ENCODE peak calls at places on chromosomes 16 and 17, in eight cellular contexts. M is HEK293T, B is AG04449, Z is progenitor cell of endocrine pancreas, T is AG10803, R is T-helper 2 cell, V is endodermal cell, E is cardiac fibroblast. Q is an unnamed sample.

GRCh38 chr17:29572691-29573557 is 4.4 kb downstream of the TP53I13 start:
- DNase-seq in V (peak), B (no peak), Z (peak), R (peak), M (no peak), E (peak), T (peak), Q (no peak)

GRCh38 chr16:963913-964695 is 6.7 kb downstream of the LMF1 start:
- DNase-seq in E (no peak), Z (no peak), M (no peak), T (no peak), B (no peak), V (no peak), R (peak), Q (peak)

GRCh38 chr16:81850197-81850944 is 71.3 kb downstream of the PLCG2 start:
- DNase-seq in R (no peak), V (no peak), M (no peak), E (no peak), T (no peak), Z (no peak), B (no peak), Q (no peak)

GRCh38 chr17:76132574-76133338 is 8.3 kb downstream of the FOXJ1 start:
- DNase-seq in B (no peak), Z (peak), R (no peak), E (no peak), M (no peak), T (no peak), V (peak), Q (no peak)

GRCh38 chr16:4936181-4936990 is 562 bp downstream of the PPL start:
- DNase-seq in B (no peak), Z (peak), M (no peak), R (no peak), V (peak), T (no peak), E (no peak), Q (no peak)

GRCh38 chr16:71542377-71542776 is 16.2 kb downstream of the CHST4 start:
- DNase-seq in Z (peak), T (peak), R (peak), M (peak), B (no peak), V (peak), E (peak), Q (no peak)

GRCh38 chr17:83173997-83174858 is 94.8 kb downstream of the METRNL start:
- DNase-seq in V (peak), E (peak), M (no peak), Z (no peak), T (peak), R (no peak), B (no peak), Q (no peak)

GRCh38 chr17:4365628-4366311 is 705 bp downstream of the UBE2G1 start:
- DNase-seq in V (peak), Z (peak), E (no peak), R (no peak), T (no peak), B (no peak), M (peak), Q (no peak)

GRCh38 chr17:36124879-36125824 is 21.5 kb downstream of the CCL4 start:
- DNase-seq in T (no peak), Z (no peak), B (no peak), R (no peak), M (no peak), V (peak), E (no peak), Q (no peak)

GRCh38 chr16:75322706-75323105 is 71.3 kb upstream of the BCAR1 start:
- DNase-seq in R (no peak), E (peak), M (no peak), B (no peak), V (no peak), Z (no peak), T (peak), Q (no peak)

GRCh38 chr17:74520790-74521480 is 10.3 kb downstream of the CD300LB start:
- DNase-seq in E (no peak), Z (no peak), M (peak), T (no peak), V (no peak), B (no peak), R (no peak), Q (no peak)

GRCh38 chr17:53150101-53150698 is 672.5 kb upstream of the KIF2B start:
- DNase-seq in R (no peak), B (no peak), T (no peak), M (no peak), E (no peak), Z (no peak), V (peak), Q (no peak)

GRCh38 chr16:66508261-66508913 is 41.5 kb downstream of the TK2 start:
- DNase-seq in M (no peak), R (no peak), Z (no peak), V (no peak), T (no peak), B (no peak), E (peak), Q (no peak)

GRCh38 chr17:14205380-14205779 is 31.3 kb downstream of the CDRT15 start:
- DNase-seq in E (no peak), Z (no peak), T (no peak), R (no peak), B (no peak), V (no peak), M (no peak), Q (no peak)

GRCh38 chr16:13143551-13143950 is 242.2 kb downstream of the SHISA9 start:
- DNase-seq in B (no peak), E (no peak), V (no peak), T (no peak), Z (no peak), M (no peak), R (no peak), Q (no peak)

GRCh38 chr17:16446338-16446983 is 31.1 kb downstream of the TRPV2 start:
- DNase-seq in M (no peak), V (peak), Z (no peak), B (no peak), R (no peak), T (no peak), E (no peak), Q (no peak)

GRCh38 chr17:68704897-68705296 is 103.7 kb upstream of the FAM20A start:
- DNase-seq in B (peak), R (no peak), V (no peak), M (no peak), E (peak), T (peak), Z (no peak), Q (peak)

GRCh38 chr16:85462405-85463227 is 150.5 kb upstream of the GSE1 start:
- DNase-seq in E (no peak), B (no peak), T (no peak), V (peak), R (no peak), Z (no peak), M (peak), Q (no peak)

GRCh38 chr17:77332034-77332971 is 191.5 kb downstream of the SEC14L1 start:
- DNase-seq in B (no peak), T (no peak), R (peak), M (no peak), Z (no peak), E (peak), V (peak), Q (no peak)

GRCh38 chr16:19882186-19882585 is 2.5 kb downstream of the GPRC5B start:
- DNase-seq in T (no peak), Z (no peak), M (no peak), B (no peak), E (no peak), R (no peak), V (peak), Q (no peak)

GRCh38 chr17:73400915-73401545 is 89.2 kb upstream of the CDC42EP4 start:
- DNase-seq in R (no peak), Z (no peak), V (no peak), T (no peak), M (no peak), E (no peak), B (no peak), Q (no peak)

Q was measured in BJ.